ENCODE peak calls at places on chromosomes 7 and 10, in eight cellular contexts. One of them, this sample, is unnamed.

GRCh38 chr10:122503004-122503403 is 41.7 kb downstream of the HTRA1 start:
- DNase-seq in endothelial cell of umbilical vein: no peak
- DNase-seq in SK-N-SH: no peak
- DNase-seq in sigmoid colon: no peak
- DNase-seq in stomach: no peak
- DNase-seq in HCT116: no peak
- DNase-seq in GM12891: no peak
- DNase-seq in GM12892: no peak
- DNase-seq in this sample: no peak

GRCh38 chr10:34808789-34809745 is 6.0 kb downstream of the PARD3 start:
- DNase-seq in endothelial cell of umbilical vein: no peak
- DNase-seq in SK-N-SH: no peak
- DNase-seq in sigmoid colon: peak; percentile 78
- DNase-seq in stomach: no peak
- DNase-seq in HCT116: no peak
- DNase-seq in GM12891: no peak
- DNase-seq in GM12892: no peak
- DNase-seq in this sample: no peak

GRCh38 chr7:5681979-5682546 is 99.4 kb downstream of the RNF216 start:
- DNase-seq in endothelial cell of umbilical vein: no peak
- DNase-seq in SK-N-SH: no peak
- DNase-seq in sigmoid colon: peak; percentile 58
- DNase-seq in stomach: no peak
- DNase-seq in HCT116: no peak
- DNase-seq in GM12891: no peak
- DNase-seq in GM12892: no peak
- DNase-seq in this sample: no peak

GRCh38 chr7:79882916-79883315 is 251.7 kb upstream of the GNAI1 start:
- DNase-seq in endothelial cell of umbilical vein: no peak
- DNase-seq in SK-N-SH: no peak
- DNase-seq in sigmoid colon: no peak
- DNase-seq in stomach: no peak
- DNase-seq in HCT116: no peak
- DNase-seq in GM12891: no peak
- DNase-seq in GM12892: no peak
- DNase-seq in this sample: no peak

GRCh38 chr7:75624134-75624832 is 114.5 kb downstream of the HIP1 start:
- DNase-seq in endothelial cell of umbilical vein: no peak
- DNase-seq in SK-N-SH: no peak
- DNase-seq in sigmoid colon: peak; percentile 78
- DNase-seq in stomach: peak; percentile 42
- DNase-seq in HCT116: no peak
- DNase-seq in GM12891: no peak
- DNase-seq in GM12892: no peak
- DNase-seq in this sample: peak; percentile 89

GRCh38 chr7:135884495-135885237 is 92.5 kb downstream of the MTPN start:
- DNase-seq in endothelial cell of umbilical vein: no peak
- DNase-seq in SK-N-SH: no peak
- DNase-seq in sigmoid colon: no peak
- DNase-seq in stomach: no peak
- DNase-seq in HCT116: no peak
- DNase-seq in GM12891: no peak
- DNase-seq in GM12892: no peak
- DNase-seq in this sample: no peak

GRCh38 chr10:122113161-122113944 is 124.4 kb downstream of the TACC2 start:
- DNase-seq in endothelial cell of umbilical vein: peak; percentile 77
- DNase-seq in SK-N-SH: peak; percentile 94
- DNase-seq in sigmoid colon: peak; percentile 95
- DNase-seq in stomach: peak; percentile 69
- DNase-seq in HCT116: peak; percentile 49
- DNase-seq in GM12891: peak; percentile 37
- DNase-seq in GM12892: no peak
- DNase-seq in this sample: peak; percentile 93

GRCh38 chr7:54409917-54410316 is 132.3 kb upstream of the VSTM2A start:
- DNase-seq in endothelial cell of umbilical vein: no peak
- DNase-seq in SK-N-SH: no peak
- DNase-seq in sigmoid colon: no peak
- DNase-seq in stomach: no peak
- DNase-seq in HCT116: no peak
- DNase-seq in GM12891: no peak
- DNase-seq in GM12892: no peak
- DNase-seq in this sample: peak; percentile 4

GRCh38 chr10:14200645-14201534 is 129.8 kb downstream of the FRMD4A start:
- DNase-seq in endothelial cell of umbilical vein: no peak
- DNase-seq in SK-N-SH: peak; percentile 26
- DNase-seq in sigmoid colon: no peak
- DNase-seq in stomach: no peak
- DNase-seq in HCT116: no peak
- DNase-seq in GM12891: no peak
- DNase-seq in GM12892: no peak
- DNase-seq in this sample: no peak

GRCh38 chr7:55063633-55064032 is 44.8 kb downstream of the EGFR start:
- DNase-seq in endothelial cell of umbilical vein: no peak
- DNase-seq in SK-N-SH: no peak
- DNase-seq in sigmoid colon: no peak
- DNase-seq in stomach: no peak
- DNase-seq in HCT116: no peak
- DNase-seq in GM12891: no peak
- DNase-seq in GM12892: no peak
- DNase-seq in this sample: no peak

GRCh38 chr10:14365231-14365744 is 34.6 kb upstream of the FRMD4A start:
- DNase-seq in endothelial cell of umbilical vein: no peak
- DNase-seq in SK-N-SH: no peak
- DNase-seq in sigmoid colon: no peak
- DNase-seq in stomach: no peak
- DNase-seq in HCT116: no peak
- DNase-seq in GM12891: no peak
- DNase-seq in GM12892: no peak
- DNase-seq in this sample: no peak

GRCh38 chr10:95327367-95327766 is 36.6 kb upstream of the PDLIM1 start:
- DNase-seq in endothelial cell of umbilical vein: no peak
- DNase-seq in SK-N-SH: peak; percentile 48
- DNase-seq in sigmoid colon: peak; percentile 83
- DNase-seq in stomach: peak; percentile 86
- DNase-seq in HCT116: no peak
- DNase-seq in GM12891: no peak
- DNase-seq in GM12892: no peak
- DNase-seq in this sample: no peak

GRCh38 chr7:1210321-1210978 is 22.2 kb upstream of the UNCX start:
- DNase-seq in endothelial cell of umbilical vein: no peak
- DNase-seq in SK-N-SH: peak; percentile 64
- DNase-seq in sigmoid colon: no peak
- DNase-seq in stomach: no peak
- DNase-seq in HCT116: no peak
- DNase-seq in GM12891: no peak
- DNase-seq in GM12892: no peak
- DNase-seq in this sample: no peak

GRCh38 chr10:113930482-113931057 is 76.1 kb downstream of the NHLRC2 start:
- DNase-seq in endothelial cell of umbilical vein: peak; percentile 32
- DNase-seq in SK-N-SH: no peak
- DNase-seq in sigmoid colon: no peak
- DNase-seq in stomach: no peak
- DNase-seq in HCT116: no peak
- DNase-seq in GM12891: no peak
- DNase-seq in GM12892: no peak
- DNase-seq in this sample: no peak

GRCh38 chr10:108523016-108523415 is 1358.5 kb upstream of the SORCS1 start:
- DNase-seq in endothelial cell of umbilical vein: no peak
- DNase-seq in SK-N-SH: no peak
- DNase-seq in sigmoid colon: no peak
- DNase-seq in stomach: no peak
- DNase-seq in HCT116: no peak
- DNase-seq in GM12891: no peak
- DNase-seq in GM12892: no peak
- DNase-seq in this sample: no peak

DNA sequence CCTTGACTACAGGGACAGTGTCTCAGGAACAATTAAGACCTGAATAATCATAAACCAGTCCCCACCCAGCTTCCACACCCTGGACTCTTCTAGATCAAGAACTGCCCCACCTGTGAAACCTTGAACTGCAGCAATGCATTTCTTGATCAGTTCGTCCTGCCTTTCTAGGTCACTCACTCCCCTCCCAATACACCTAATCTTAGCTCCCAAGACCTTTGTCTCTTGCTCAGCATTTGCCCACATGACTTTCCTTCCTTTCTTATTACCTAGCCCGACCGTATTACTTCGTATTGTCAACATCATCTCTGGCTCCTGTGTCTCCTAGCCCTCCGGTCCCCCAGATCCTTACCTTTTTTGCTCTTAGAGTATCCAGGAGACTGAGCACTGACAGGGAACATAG is 5.5 kb upstream of the NAMPT start:
- DNase-seq in endothelial cell of umbilical vein: no peak
- DNase-seq in SK-N-SH: no peak
- DNase-seq in sigmoid colon: no peak
- DNase-seq in stomach: no peak
- DNase-seq in HCT116: no peak
- DNase-seq in GM12891: no peak
- DNase-seq in GM12892: no peak
- DNase-seq in this sample: no peak
- TF ChIP-seq POLR2AphosphoS5 in endothelial cell of umbilical vein: no peak
- TF ChIP-seq POLR2AphosphoS5 in SK-N-SH: no peak
- TF ChIP-seq POLR2AphosphoS5 in sigmoid colon: no peak
- TF ChIP-seq POLR2AphosphoS5 in stomach: peak; percentile 22
- TF ChIP-seq POLR2AphosphoS5 in HCT116: no peak
- TF ChIP-seq POLR2AphosphoS5 in GM12891: no peak
- TF ChIP-seq POLR2AphosphoS5 in GM12892: no peak
- TF ChIP-seq POLR2AphosphoS5 in this sample: no peak

GRCh38 chr10:12701696-12702095 is 299.8 kb downstream of the CCDC3 start:
- DNase-seq in endothelial cell of umbilical vein: peak; percentile 64
- DNase-seq in SK-N-SH: no peak
- DNase-seq in sigmoid colon: no peak
- DNase-seq in stomach: no peak
- DNase-seq in HCT116: no peak
- DNase-seq in GM12891: no peak
- DNase-seq in GM12892: no peak
- DNase-seq in this sample: no peak
- TF ChIP-seq POLR2AphosphoS5 in endothelial cell of umbilical vein: no peak
- TF ChIP-seq POLR2AphosphoS5 in SK-N-SH: no peak
- TF ChIP-seq POLR2AphosphoS5 in sigmoid colon: no peak
- TF ChIP-seq POLR2AphosphoS5 in stomach: no peak
- TF ChIP-seq POLR2AphosphoS5 in HCT116: no peak
- TF ChIP-seq POLR2AphosphoS5 in GM12891: no peak
- TF ChIP-seq POLR2AphosphoS5 in GM12892: no peak
- TF ChIP-seq POLR2AphosphoS5 in this sample: no peak

DNA sequence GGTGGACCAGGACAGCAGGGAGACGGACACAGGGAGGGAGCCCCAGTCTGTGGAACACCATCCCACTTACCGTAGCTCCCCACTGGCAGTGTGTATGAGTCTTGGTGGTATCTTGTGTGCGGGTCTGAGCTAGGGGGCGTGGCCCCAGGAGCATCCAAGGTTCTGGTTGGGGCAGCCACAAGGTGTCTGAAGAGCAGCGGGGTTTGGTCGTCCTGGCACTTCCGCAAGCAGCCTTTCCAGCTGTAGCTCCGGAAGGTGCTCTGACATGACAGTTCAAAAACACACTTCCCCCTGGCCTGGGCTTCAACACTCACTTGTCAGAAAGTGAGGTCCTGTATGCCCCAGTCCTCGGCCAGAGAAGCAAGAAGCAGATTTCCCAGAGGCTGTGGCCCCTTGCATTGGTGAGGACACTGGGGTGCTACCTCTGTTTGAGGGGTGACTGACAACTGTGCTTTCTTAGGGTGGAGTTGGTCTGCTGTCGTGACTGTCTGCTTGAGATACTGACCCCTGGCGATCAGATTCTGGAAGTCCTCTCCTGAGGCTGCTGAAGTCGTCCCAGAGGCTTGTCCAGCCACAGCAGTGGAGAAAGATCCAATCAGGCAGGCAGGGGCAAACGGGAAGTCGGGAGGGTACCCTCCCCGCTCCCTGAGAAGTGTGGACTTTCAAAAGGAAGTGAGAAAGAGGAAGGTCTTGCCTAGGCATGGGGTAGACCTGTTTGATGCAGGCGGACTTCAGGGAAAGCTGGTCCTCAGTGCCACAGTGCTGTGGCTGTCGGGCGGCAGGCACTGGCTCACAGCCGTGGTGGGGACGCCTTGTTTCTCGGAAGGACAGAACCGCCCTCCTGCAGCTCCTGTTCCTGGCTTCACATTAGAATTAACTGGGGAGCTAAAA is 51.4 kb upstream of the PFKFB3 start:
- DNase-seq in endothelial cell of umbilical vein: peak; percentile 83
- DNase-seq in SK-N-SH: peak; percentile 56
- DNase-seq in sigmoid colon: peak; percentile 82
- DNase-seq in stomach: peak; percentile 54
- DNase-seq in HCT116: no peak
- DNase-seq in GM12891: no peak
- DNase-seq in GM12892: peak; percentile 46
- DNase-seq in this sample: peak; percentile 85
- TF ChIP-seq POLR2AphosphoS5 in endothelial cell of umbilical vein: no peak
- TF ChIP-seq POLR2AphosphoS5 in SK-N-SH: no peak
- TF ChIP-seq POLR2AphosphoS5 in sigmoid colon: no peak
- TF ChIP-seq POLR2AphosphoS5 in stomach: no peak
- TF ChIP-seq POLR2AphosphoS5 in HCT116: no peak
- TF ChIP-seq POLR2AphosphoS5 in GM12891: no peak
- TF ChIP-seq POLR2AphosphoS5 in GM12892: no peak
- TF ChIP-seq POLR2AphosphoS5 in this sample: peak; percentile 43

GRCh38 chr10:112191223-112191622 is 7.7 kb upstream of the GPAM start:
- DNase-seq in endothelial cell of umbilical vein: no peak
- DNase-seq in SK-N-SH: no peak
- DNase-seq in sigmoid colon: no peak
- DNase-seq in stomach: no peak
- DNase-seq in HCT116: no peak
- DNase-seq in GM12891: no peak
- DNase-seq in GM12892: no peak
- DNase-seq in this sample: no peak

GRCh38 chr10:112187527-112187926 is 4.0 kb upstream of the GPAM start:
- DNase-seq in endothelial cell of umbilical vein: no peak
- DNase-seq in SK-N-SH: no peak
- DNase-seq in sigmoid colon: no peak
- DNase-seq in stomach: no peak
- DNase-seq in HCT116: no peak
- DNase-seq in GM12891: no peak
- DNase-seq in GM12892: no peak
- DNase-seq in this sample: no peak

GRCh38 chr10:112195224-112195623 is 11.7 kb upstream of the GPAM start:
- DNase-seq in endothelial cell of umbilical vein: no peak
- DNase-seq in SK-N-SH: no peak
- DNase-seq in sigmoid colon: no peak
- DNase-seq in stomach: no peak
- DNase-seq in HCT116: no peak
- DNase-seq in GM12891: no peak
- DNase-seq in GM12892: no peak
- DNase-seq in this sample: no peak

GRCh38 chr10:112189465-112189864 is 5.9 kb upstream of the GPAM start:
- DNase-seq in endothelial cell of umbilical vein: no peak
- DNase-seq in SK-N-SH: no peak
- DNase-seq in sigmoid colon: no peak
- DNase-seq in stomach: no peak
- DNase-seq in HCT116: no peak
- DNase-seq in GM12891: no peak
- DNase-seq in GM12892: no peak
- DNase-seq in this sample: no peak

DNA sequence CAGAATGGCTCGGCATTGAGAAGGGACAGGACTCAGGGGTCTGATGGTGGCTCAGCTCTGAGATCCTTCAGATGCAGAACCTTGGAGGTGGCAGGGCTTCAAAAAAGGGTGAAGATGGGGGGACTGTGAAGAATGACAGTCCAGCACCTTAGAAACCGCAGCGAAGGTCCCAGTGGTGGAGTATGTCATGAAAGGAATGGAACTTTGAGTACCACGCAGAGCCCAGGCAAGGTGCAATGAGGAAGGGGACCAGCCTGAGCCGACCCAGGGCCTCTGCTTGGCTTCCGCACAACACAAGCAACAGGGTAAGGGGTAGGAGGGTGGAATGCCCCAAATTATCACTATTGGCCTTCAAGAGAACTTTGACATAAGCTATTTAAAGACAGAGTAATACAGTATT is 8.2 kb upstream of the GPAM start:
- DNase-seq in endothelial cell of umbilical vein: no peak
- DNase-seq in SK-N-SH: no peak
- DNase-seq in sigmoid colon: no peak
- DNase-seq in stomach: no peak
- DNase-seq in HCT116: no peak
- DNase-seq in GM12891: no peak
- DNase-seq in GM12892: no peak
- DNase-seq in this sample: no peak
- TF ChIP-seq POLR2AphosphoS5 in endothelial cell of umbilical vein: no peak
- TF ChIP-seq POLR2AphosphoS5 in SK-N-SH: no peak
- TF ChIP-seq POLR2AphosphoS5 in sigmoid colon: no peak
- TF ChIP-seq POLR2AphosphoS5 in stomach: no peak
- TF ChIP-seq POLR2AphosphoS5 in HCT116: no peak
- TF ChIP-seq POLR2AphosphoS5 in GM12891: no peak
- TF ChIP-seq POLR2AphosphoS5 in GM12892: no peak
- TF ChIP-seq POLR2AphosphoS5 in this sample: no peak

This sample was measured in upper lobe of left lung.